ENCODE peak calls at places on chromosomes 12 and 14, in seven cellular contexts. H, V, F, N, M, U and B are unnamed samples.

GRCh38 chr12:88893801-88894200 is 313.5 kb upstream of the KITLG start:
- DNase-seq in H (no peak), F (no peak), V (no peak), M (no peak), N (no peak), U (no peak), B (no peak)

GRCh38 chr14:74190910-74191575 is 48.2 kb upstream of the VSX2 start:
- DNase-seq in U (no peak), N (no peak), V (no peak), F (no peak), H (no peak), M (no peak), B (no peak)

GRCh38 chr12:6282453-6282840 is 28.0 kb upstream of the PLEKHG6 start:
- DNase-seq in V (no peak), M (no peak), U (no peak), H (no peak), F (no peak), N (no peak), B (no peak)

GRCh38 chr14:96666088-96666487 is 131.1 kb upstream of the VRK1 start:
- DNase-seq in F (no peak), U (no peak), V (no peak), M (peak; percentile 5), H (no peak), N (no peak), B (no peak)

GRCh38 chr12:122499991-122500684 is 594 bp downstream of the ZCCHC8 start:
- DNase-seq in M (peak; percentile 81), V (peak; percentile 55), H (no peak), F (peak; percentile 71), U (no peak), N (peak; percentile 76), B (peak; percentile 44)

GRCh38 chr14:44846232-44846824 is 115.4 kb downstream of the KLHL28 start:
- DNase-seq in V (peak; percentile 6), U (no peak), N (peak; percentile 53), H (no peak), F (peak; percentile 44), M (peak; percentile 56), B (no peak)

GRCh38 chr12:1594295-1595025 is at the start of gene FBXL14:
- DNase-seq in H (peak; percentile 46), V (peak; percentile 91), F (peak; percentile 87), M (peak; percentile 94), U (peak; percentile 60), N (peak; percentile 92), B (peak; percentile 93)

GRCh38 chr12:51959211-51959610 is 7.7 kb downstream of the ACVR1B start:
- DNase-seq in H (no peak), F (no peak), V (no peak), N (no peak), U (no peak), M (peak; percentile 48), B (no peak)

GRCh38 chr12:1690578-1691122 is at the start of gene ADIPOR2:
- DNase-seq in N (peak; percentile 99), F (peak; percentile 98), U (peak; percentile 66), V (peak; percentile 94), H (peak; percentile 80), M (peak; percentile 97), B (peak; percentile 96)

GRCh38 chr12:45381351-45381750 is 165.5 kb downstream of the ANO6 start:
- DNase-seq in M (no peak), U (no peak), N (no peak), V (no peak), H (no peak), F (no peak), B (no peak)

GRCh38 chr12:84599539-84599938 is 313.1 kb downstream of the SLC6A15 start:
- DNase-seq in F (no peak), N (peak; percentile 83), U (no peak), M (no peak), V (no peak), H (no peak), B (no peak)

GRCh38 chr12:125678589-125678993 is 613.4 kb downstream of the AACS start:
- DNase-seq in U (no peak), F (no peak), M (no peak), H (no peak), V (no peak), N (no peak), B (no peak)

GRCh38 chr12:58420496-58420895 is 479.1 kb downstream of the ATP23 start:
- DNase-seq in F (no peak), V (no peak), U (no peak), M (no peak), H (no peak), N (no peak), B (no peak)

GRCh38 chr12:52023182-52023975 is 16.6 kb downstream of the TAMALIN start:
- DNase-seq in U (no peak), H (no peak), N (peak; percentile 80), F (peak; percentile 95), M (peak; percentile 89), V (peak; percentile 84), B (peak; percentile 88)

GRCh38 chr14:102426796-102427195 is 64.1 kb downstream of the TECPR2 start:
- DNase-seq in U (no peak), N (no peak), V (no peak), F (no peak), M (no peak), H (no peak), B (no peak)

GRCh38 chr14:86796221-86797074 is 1196.5 kb downstream of the GALC start:
- DNase-seq in M (no peak), U (no peak), N (no peak), F (no peak), H (no peak), V (no peak), B (no peak)

GRCh38 chr12:82326905-82327503 is 31.2 kb downstream of the CCDC59 start:
- DNase-seq in N (peak; percentile 2), H (no peak), M (peak; percentile 43), V (no peak), F (peak; percentile 35), U (no peak), B (no peak)

GRCh38 chr14:22646570-22647254 is 2.6 kb upstream of the OR6J1 start:
- DNase-seq in H (no peak), V (no peak), U (no peak), M (no peak), N (no peak), F (peak; percentile 27), B (no peak)

GRCh38 chr12:101039848-101040531 is 170.0 kb downstream of the SLC5A8 start:
- DNase-seq in F (no peak), M (no peak), H (no peak), U (no peak), V (no peak), N (no peak), B (no peak)

GRCh38 chr14:50871914-50872732 is at the start of gene ABHD12B:
- DNase-seq in M (no peak), V (no peak), F (no peak), U (no peak), H (no peak), N (no peak), B (no peak)

GRCh38 chr12:24697769-24698168 is 251.1 kb downstream of the BCAT1 start:
- DNase-seq in N (no peak), H (no peak), F (no peak), U (no peak), V (no peak), M (no peak), B (no peak)

GRCh38 chr12:98735821-98736220 is 90.7 kb downstream of the APAF1 start:
- DNase-seq in F (no peak), N (peak; percentile 66), M (no peak), H (no peak), V (no peak), U (no peak), B (no peak)

GRCh38 chr14:72902802-72903530 is 9.1 kb upstream of the DPF3 start:
- DNase-seq in F (no peak), M (peak; percentile 72), N (no peak), U (no peak), H (no peak), V (no peak), B (no peak)

GRCh38 chr12:50924439-50925341 is 27.7 kb upstream of the HIGD1C start:
- DNase-seq in V (peak; percentile 53), N (peak; percentile 59), U (peak; percentile 42), M (peak; percentile 93), H (peak; percentile 78), F (peak; percentile 29), B (peak; percentile 93)